ENCODE peak calls at places on chromosomes 5 and 9, in ten cellular contexts. One of them, this sample, is unnamed.
A peak's percentile ranks its signal among the peaks of the same experiment; 100 is the strongest.

GRCh38 chr5:69074664-69075521 is 18.9 kb upstream of the SLC30A5 start:
- DNase-seq in astrocyte: no peak
- DNase-seq in gastrocnemius medialis: peak; percentile 46
- DNase-seq in SJSA1: no peak
- DNase-seq in RWPE2: peak; percentile 61
- DNase-seq in CD8-positive, alpha-beta T cell: no peak
- DNase-seq in PC-9: no peak
- DNase-seq in uterus: no peak
- DNase-seq in aorta: no peak
- DNase-seq in GM23248: no peak
- DNase-seq in this sample: no peak

GRCh38 chr9:131788851-131789250 is 49.0 kb upstream of the RAPGEF1 start:
- DNase-seq in astrocyte: no peak
- DNase-seq in gastrocnemius medialis: no peak
- DNase-seq in SJSA1: no peak
- DNase-seq in RWPE2: no peak
- DNase-seq in CD8-positive, alpha-beta T cell: no peak
- DNase-seq in PC-9: no peak
- DNase-seq in uterus: no peak
- DNase-seq in aorta: no peak
- DNase-seq in GM23248: no peak
- DNase-seq in this sample: no peak

GRCh38 chr9:15299374-15299939 is 7.6 kb downstream of the TTC39B start:
- DNase-seq in astrocyte: no peak
- DNase-seq in gastrocnemius medialis: no peak
- DNase-seq in SJSA1: no peak
- DNase-seq in RWPE2: no peak
- DNase-seq in CD8-positive, alpha-beta T cell: peak; percentile 42
- DNase-seq in PC-9: no peak
- DNase-seq in uterus: no peak
- DNase-seq in aorta: no peak
- DNase-seq in GM23248: no peak
- DNase-seq in this sample: no peak

GRCh38 chr9:136520053-136520540 is 25.8 kb downstream of the NOTCH1 start:
- DNase-seq in astrocyte: no peak
- DNase-seq in gastrocnemius medialis: no peak
- DNase-seq in SJSA1: no peak
- DNase-seq in RWPE2: no peak
- DNase-seq in CD8-positive, alpha-beta T cell: no peak
- DNase-seq in PC-9: no peak
- DNase-seq in uterus: no peak
- DNase-seq in aorta: no peak
- DNase-seq in GM23248: no peak
- DNase-seq in this sample: no peak

GRCh38 chr5:154215931-154216330 is 25.4 kb downstream of the GALNT10 start:
- DNase-seq in astrocyte: no peak
- DNase-seq in gastrocnemius medialis: no peak
- DNase-seq in SJSA1: no peak
- DNase-seq in RWPE2: no peak
- DNase-seq in CD8-positive, alpha-beta T cell: no peak
- DNase-seq in PC-9: no peak
- DNase-seq in uterus: no peak
- DNase-seq in aorta: no peak
- DNase-seq in GM23248: peak; percentile 27
- DNase-seq in this sample: no peak

GRCh38 chr5:17317499-17317898 is 100.1 kb downstream of the BASP1 start:
- DNase-seq in astrocyte: no peak
- DNase-seq in gastrocnemius medialis: no peak
- DNase-seq in SJSA1: peak; percentile 63
- DNase-seq in RWPE2: no peak
- DNase-seq in CD8-positive, alpha-beta T cell: no peak
- DNase-seq in PC-9: no peak
- DNase-seq in uterus: no peak
- DNase-seq in aorta: no peak
- DNase-seq in GM23248: peak; percentile 21
- DNase-seq in this sample: no peak

GRCh38 chr5:170745481-170746061 is 38.0 kb upstream of the GABRP start:
- DNase-seq in astrocyte: no peak
- DNase-seq in gastrocnemius medialis: no peak
- DNase-seq in SJSA1: peak; percentile 35
- DNase-seq in RWPE2: no peak
- DNase-seq in CD8-positive, alpha-beta T cell: no peak
- DNase-seq in PC-9: peak; percentile 98
- DNase-seq in uterus: no peak
- DNase-seq in aorta: no peak
- DNase-seq in GM23248: peak; percentile 38
- DNase-seq in this sample: no peak

GRCh38 chr5:142725231-142726187 is 39.6 kb upstream of the FGF1 start:
- DNase-seq in astrocyte: no peak
- DNase-seq in gastrocnemius medialis: no peak
- DNase-seq in SJSA1: no peak
- DNase-seq in RWPE2: no peak
- DNase-seq in CD8-positive, alpha-beta T cell: no peak
- DNase-seq in PC-9: peak; percentile 82
- DNase-seq in uterus: no peak
- DNase-seq in aorta: no peak
- DNase-seq in GM23248: peak; percentile 41
- DNase-seq in this sample: no peak

GRCh38 chr5:170154744-170155143 is 49.0 kb downstream of the FOXI1 start:
- DNase-seq in astrocyte: no peak
- DNase-seq in gastrocnemius medialis: no peak
- DNase-seq in SJSA1: no peak
- DNase-seq in RWPE2: no peak
- DNase-seq in CD8-positive, alpha-beta T cell: no peak
- DNase-seq in PC-9: no peak
- DNase-seq in uterus: no peak
- DNase-seq in aorta: no peak
- DNase-seq in GM23248: no peak
- DNase-seq in this sample: no peak

GRCh38 chr5:132425009-132425937 is 55.8 kb downstream of the SLC22A5 start:
- DNase-seq in astrocyte: peak; percentile 92
- DNase-seq in gastrocnemius medialis: peak; percentile 47
- DNase-seq in SJSA1: peak; percentile 82
- DNase-seq in RWPE2: no peak
- DNase-seq in CD8-positive, alpha-beta T cell: peak; percentile 51
- DNase-seq in PC-9: peak; percentile 54
- DNase-seq in uterus: no peak
- DNase-seq in aorta: no peak
- DNase-seq in GM23248: peak; percentile 95
- DNase-seq in this sample: no peak

GRCh38 chr5:36156124-36156601 is 4.3 kb downstream of the SKP2 start:
- DNase-seq in astrocyte: peak; percentile 63
- DNase-seq in gastrocnemius medialis: peak; percentile 18
- DNase-seq in SJSA1: no peak
- DNase-seq in RWPE2: peak; percentile 82
- DNase-seq in CD8-positive, alpha-beta T cell: no peak
- DNase-seq in PC-9: no peak
- DNase-seq in uterus: no peak
- DNase-seq in aorta: no peak
- DNase-seq in GM23248: peak; percentile 53
- DNase-seq in this sample: no peak

GRCh38 chr9:23537192-23538059 is 288.6 kb downstream of the ELAVL2 start:
- DNase-seq in astrocyte: no peak
- DNase-seq in gastrocnemius medialis: no peak
- DNase-seq in SJSA1: no peak
- DNase-seq in RWPE2: no peak
- DNase-seq in CD8-positive, alpha-beta T cell: no peak
- DNase-seq in PC-9: no peak
- DNase-seq in uterus: no peak
- DNase-seq in aorta: no peak
- DNase-seq in GM23248: no peak
- DNase-seq in this sample: no peak

GRCh38 chr5:74626386-74627222 is 13.9 kb downstream of the ENC1 start:
- DNase-seq in astrocyte: no peak
- DNase-seq in gastrocnemius medialis: no peak
- DNase-seq in SJSA1: no peak
- DNase-seq in RWPE2: no peak
- DNase-seq in CD8-positive, alpha-beta T cell: no peak
- DNase-seq in PC-9: no peak
- DNase-seq in uterus: no peak
- DNase-seq in aorta: no peak
- DNase-seq in GM23248: no peak
- DNase-seq in this sample: no peak
- H3K27ac ChIP-seq in astrocyte: peak overlapping the region; percentile 54
- H3K27ac ChIP-seq in gastrocnemius medialis: no peak overlapping the region
- H3K27ac ChIP-seq in SJSA1: no peak overlapping the region
- H3K27ac ChIP-seq in RWPE2: peak overlapping the region; percentile 32
- H3K27ac ChIP-seq in CD8-positive, alpha-beta T cell: no peak overlapping the region
- H3K27ac ChIP-seq in PC-9: peak overlapping the region; percentile 94
- H3K27ac ChIP-seq in uterus: no peak overlapping the region
- H3K27ac ChIP-seq in aorta: no peak overlapping the region
- H3K27ac ChIP-seq in GM23248: no peak overlapping the region
- H3K27ac ChIP-seq in this sample: peak overlapping the region; percentile 17

GRCh38 chr9:94692601-94693000 is 33.9 kb upstream of the AOPEP start:
- DNase-seq in astrocyte: no peak
- DNase-seq in gastrocnemius medialis: no peak
- DNase-seq in SJSA1: no peak
- DNase-seq in RWPE2: no peak
- DNase-seq in CD8-positive, alpha-beta T cell: no peak
- DNase-seq in PC-9: peak; percentile 54
- DNase-seq in uterus: no peak
- DNase-seq in aorta: no peak
- DNase-seq in GM23248: no peak
- DNase-seq in this sample: peak; percentile 9

GRCh38 chr9:94697972-94698581 is 28.4 kb upstream of the AOPEP start:
- DNase-seq in astrocyte: peak; percentile 63
- DNase-seq in gastrocnemius medialis: no peak
- DNase-seq in SJSA1: peak; percentile 61
- DNase-seq in RWPE2: no peak
- DNase-seq in CD8-positive, alpha-beta T cell: no peak
- DNase-seq in PC-9: peak; percentile 57
- DNase-seq in uterus: no peak
- DNase-seq in aorta: no peak
- DNase-seq in GM23248: peak; percentile 54
- DNase-seq in this sample: no peak

GRCh38 chr9:94696545-94696944 is 30.0 kb upstream of the AOPEP start:
- DNase-seq in astrocyte: no peak
- DNase-seq in gastrocnemius medialis: no peak
- DNase-seq in SJSA1: no peak
- DNase-seq in RWPE2: no peak
- DNase-seq in CD8-positive, alpha-beta T cell: no peak
- DNase-seq in PC-9: no peak
- DNase-seq in uterus: no peak
- DNase-seq in aorta: no peak
- DNase-seq in GM23248: no peak
- DNase-seq in this sample: no peak

DNA sequence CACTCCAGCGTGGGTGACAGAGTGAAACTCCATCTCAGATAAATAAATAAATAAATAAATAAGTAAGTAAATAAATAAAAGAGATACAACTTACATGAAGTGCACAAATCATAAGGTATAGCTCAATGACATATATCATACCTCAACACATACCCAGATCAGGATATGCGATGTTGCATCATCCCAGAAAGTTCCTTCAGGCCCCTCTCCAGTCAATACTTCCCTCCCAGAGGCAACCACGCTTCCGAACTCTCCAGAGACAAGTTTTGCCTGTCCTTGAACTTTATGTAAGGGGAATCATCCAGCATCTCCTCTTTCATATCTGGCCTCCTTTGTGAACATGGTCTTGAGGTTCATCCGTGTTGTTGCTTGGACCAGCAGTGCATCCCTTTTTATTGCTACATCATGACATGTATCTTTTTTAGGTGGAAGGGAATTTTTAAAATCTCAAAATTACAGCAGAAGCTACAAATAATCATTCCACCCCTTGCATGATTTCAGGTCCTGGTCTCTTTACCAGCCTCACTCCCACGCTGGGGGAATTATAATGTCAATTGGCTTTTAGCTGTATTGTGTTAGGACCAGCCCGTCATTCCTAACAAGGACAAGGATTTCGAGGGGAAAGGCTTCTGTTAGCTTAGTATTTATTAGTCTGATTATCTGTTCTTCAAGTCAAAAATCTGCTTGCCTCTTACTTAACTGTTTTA is 32.9 kb upstream of the AOPEP start:
- DNase-seq in astrocyte: no peak
- DNase-seq in gastrocnemius medialis: no peak
- DNase-seq in SJSA1: no peak
- DNase-seq in RWPE2: no peak
- DNase-seq in CD8-positive, alpha-beta T cell: no peak
- DNase-seq in PC-9: no peak
- DNase-seq in uterus: no peak
- DNase-seq in aorta: no peak
- DNase-seq in GM23248: no peak
- DNase-seq in this sample: no peak
- H3K27ac ChIP-seq in astrocyte: no peak overlapping the region
- H3K27ac ChIP-seq in gastrocnemius medialis: no peak overlapping the region
- H3K27ac ChIP-seq in SJSA1: no peak overlapping the region
- H3K27ac ChIP-seq in RWPE2: no peak overlapping the region
- H3K27ac ChIP-seq in CD8-positive, alpha-beta T cell: no peak overlapping the region
- H3K27ac ChIP-seq in PC-9: no peak overlapping the region
- H3K27ac ChIP-seq in uterus: no peak overlapping the region
- H3K27ac ChIP-seq in aorta: no peak overlapping the region
- H3K27ac ChIP-seq in GM23248: no peak overlapping the region
- H3K27ac ChIP-seq in this sample: no peak overlapping the region

DNA sequence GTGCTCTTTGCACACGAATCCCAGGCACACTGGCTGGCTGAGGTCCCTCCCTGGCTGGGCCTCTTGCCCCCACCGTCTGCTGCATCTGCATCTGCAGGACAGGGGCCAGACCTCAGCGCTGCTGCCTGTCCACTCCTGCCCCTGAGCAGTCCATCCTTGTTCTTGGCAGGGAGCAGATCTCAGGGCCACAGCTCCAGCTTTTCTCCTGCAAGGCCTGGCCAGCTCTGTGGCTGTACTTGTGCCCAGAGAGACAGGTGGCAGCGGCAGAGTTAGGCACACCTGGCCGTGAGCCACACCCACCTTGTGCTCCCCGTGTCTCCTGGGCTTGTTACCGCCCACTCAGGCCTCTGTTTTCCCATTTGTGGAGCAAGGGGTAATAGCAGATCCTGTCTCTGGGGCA is 13.9 kb downstream of the NEK6 start:
- DNase-seq in astrocyte: no peak
- DNase-seq in gastrocnemius medialis: peak; percentile 31
- DNase-seq in SJSA1: no peak
- DNase-seq in RWPE2: no peak
- DNase-seq in CD8-positive, alpha-beta T cell: no peak
- DNase-seq in PC-9: no peak
- DNase-seq in uterus: no peak
- DNase-seq in aorta: no peak
- DNase-seq in GM23248: no peak
- DNase-seq in this sample: no peak
- H3K27ac ChIP-seq in astrocyte: no peak overlapping the region
- H3K27ac ChIP-seq in gastrocnemius medialis: no peak overlapping the region
- H3K27ac ChIP-seq in SJSA1: no peak overlapping the region
- H3K27ac ChIP-seq in RWPE2: no peak overlapping the region
- H3K27ac ChIP-seq in CD8-positive, alpha-beta T cell: no peak overlapping the region
- H3K27ac ChIP-seq in PC-9: no peak overlapping the region
- H3K27ac ChIP-seq in uterus: no peak overlapping the region
- H3K27ac ChIP-seq in aorta: no peak overlapping the region
- H3K27ac ChIP-seq in GM23248: no peak overlapping the region
- H3K27ac ChIP-seq in this sample: no peak overlapping the region

DNA sequence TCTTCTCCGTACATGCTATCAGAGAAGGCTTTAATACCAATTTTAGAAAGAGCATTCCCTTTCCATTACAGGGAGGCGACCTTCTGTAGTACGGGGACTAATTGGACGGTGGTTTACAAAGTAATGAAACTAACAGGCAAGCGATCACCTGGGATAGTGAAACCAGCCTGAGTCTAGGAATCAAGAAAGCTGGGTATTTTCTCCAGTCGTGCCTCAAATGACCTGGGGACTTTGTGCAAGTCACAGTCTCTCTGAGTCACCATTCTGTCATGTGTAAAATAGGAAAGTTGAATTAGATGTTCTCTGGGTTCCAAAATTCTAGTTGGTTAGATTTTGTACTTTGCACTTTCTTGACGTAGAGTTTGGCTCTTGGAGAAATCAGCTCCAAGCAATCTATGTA is 22.7 kb upstream of the SSBP2 start:
- DNase-seq in astrocyte: no peak
- DNase-seq in gastrocnemius medialis: no peak
- DNase-seq in SJSA1: no peak
- DNase-seq in RWPE2: no peak
- DNase-seq in CD8-positive, alpha-beta T cell: no peak
- DNase-seq in PC-9: no peak
- DNase-seq in uterus: no peak
- DNase-seq in aorta: no peak
- DNase-seq in GM23248: peak; percentile 45
- DNase-seq in this sample: no peak
- H3K27ac ChIP-seq in astrocyte: no peak overlapping the region
- H3K27ac ChIP-seq in gastrocnemius medialis: peak overlapping the region; percentile 50
- H3K27ac ChIP-seq in SJSA1: no peak overlapping the region
- H3K27ac ChIP-seq in RWPE2: no peak overlapping the region
- H3K27ac ChIP-seq in CD8-positive, alpha-beta T cell: no peak overlapping the region
- H3K27ac ChIP-seq in PC-9: no peak overlapping the region
- H3K27ac ChIP-seq in uterus: peak overlapping the region; percentile 50
- H3K27ac ChIP-seq in aorta: peak overlapping the region; percentile 94
- H3K27ac ChIP-seq in GM23248: peak overlapping the region; percentile 42
- H3K27ac ChIP-seq in this sample: no peak overlapping the region